ENCODE peak calls at places on chromosome 16, in four cellular contexts. J is RWPE1, B is heart right ventricle, C is gastrocnemius medialis. L is an unnamed sample.
A peak's percentile ranks its signal among the peaks of the same experiment; 100 is the strongest.

GRCh38 chr16:72787519-72788268 is 260.2 kb downstream of the ZFHX3 start:
- DNase-seq in C (peak; percentile 68), B (peak; percentile 35), J (peak; percentile 74), L (peak; percentile 59)

GRCh38 chr16:8962393-8963009 is 1.2 kb downstream of the USP7 start:
- DNase-seq in C (peak; percentile 19), J (peak; percentile 43), B (no peak), L (no peak)

GRCh38 chr16:87017388-87018012 is 299.7 kb downstream of the C16orf95 start:
- DNase-seq in C (no peak), J (peak; percentile 89), B (no peak), L (peak; percentile 77)

GRCh38 chr16:26614102-26614864 is 452.4 kb upstream of the C16orf82 start:
- DNase-seq in C (no peak), J (no peak), B (no peak), L (no peak)

GRCh38 chr16:81431554-81432353 is 12.9 kb upstream of the CMIP start:
- DNase-seq in B (no peak), C (peak; percentile 53), J (no peak), L (no peak)

GRCh38 chr16:380837-381787 is 666 bp downstream of the PGAP6 start:
- DNase-seq in B (no peak), C (no peak), J (no peak), L (no peak)

GRCh38 chr16:27980919-27981670 is 82.4 kb downstream of the GSG1L start:
- DNase-seq in J (no peak), C (no peak), B (no peak), L (no peak)

GRCh38 chr16:11576427-11577289 is 10.1 kb downstream of the LITAF start:
- DNase-seq in B (no peak), C (no peak), J (no peak), L (no peak)

GRCh38 chr16:75311383-75311938 is 60.0 kb upstream of the BCAR1 start:
- DNase-seq in B (no peak), J (no peak), C (no peak), L (no peak)

GRCh38 chr16:48497932-48498760 is 111.8 kb downstream of the N4BP1 start:
- DNase-seq in C (no peak), B (no peak), J (no peak), L (no peak)

GRCh38 chr16:74999208-74999682 is 421 bp downstream of the ZNRF1 start:
- DNase-seq in B (peak; percentile 23), J (peak; percentile 33), C (no peak), L (no peak)

GRCh38 chr16:62256406-62256805 is 220.2 kb upstream of the CDH8 start:
- DNase-seq in C (no peak), B (no peak), J (peak; percentile 45), L (no peak)

GRCh38 chr16:64738321-64738960 is 383.4 kb downstream of the CDH11 start:
- DNase-seq in J (peak; percentile 1), B (no peak), C (no peak), L (no peak)

GRCh38 chr16:4692460-4693295 is 684 bp upstream of the NUDT16L1 start:
- DNase-seq in C (no peak), J (no peak), B (no peak), L (no peak)

GRCh38 chr16:58411736-58412614 is 19.7 kb downstream of the GINS3 start:
- DNase-seq in C (no peak), J (no peak), B (no peak), L (no peak)

GRCh38 chr16:85878875-85879274 is 20.1 kb upstream of the IRF8 start:
- DNase-seq in B (no peak), C (no peak), J (peak; percentile 53), L (peak; percentile 26)

GRCh38 chr16:50625374-50625773 is 55.7 kb downstream of the SNX20 start:
- DNase-seq in J (no peak), B (no peak), C (no peak), L (no peak)

GRCh38 chr16:87926246-87927194 is 9.8 kb downstream of the CA5A start:
- DNase-seq in J (no peak), B (no peak), C (no peak), L (no peak)

GRCh38 chr16:3467920-3468319 is 24.4 kb downstream of the NAA60 start:
- DNase-seq in C (no peak), J (no peak), B (no peak), L (peak; percentile 31)

GRCh38 chr16:11152677-11153321 is 103.2 kb downstream of the SOCS1 start:
- DNase-seq in B (no peak), C (no peak), J (no peak), L (no peak)

GRCh38 chr16:12120331-12120981 is 143.9 kb downstream of the SNX29 start:
- DNase-seq in C (peak; percentile 18), J (no peak), B (peak; percentile 76), L (no peak)

GRCh38 chr16:74226361-74226979 is 70.1 kb upstream of the PSMD7 start:
- DNase-seq in C (no peak), B (no peak), J (peak; percentile 26), L (no peak)

GRCh38 chr16:20906225-20906870 is 5.8 kb downstream of the LYRM1 start:
- DNase-seq in J (peak; percentile 56), B (no peak), C (no peak), L (no peak)

GRCh38 chr16:55470533-55471371 is 8.2 kb upstream of the MMP2 start:
- DNase-seq in C (no peak), B (no peak), J (no peak), L (no peak)

GRCh38 chr16:1614226-1615102 is 2.3 kb downstream of the CRAMP1 start:
- DNase-seq in B (peak; percentile 22), J (peak; percentile 57), C (no peak), L (no peak)

GRCh38 chr16:66293207-66293735 is 73.2 kb upstream of the CDH5 start:
- DNase-seq in J (no peak), C (no peak), B (no peak), L (no peak)

GRCh38 chr16:62596101-62596500 is 559.9 kb upstream of the CDH8 start:
- DNase-seq in B (no peak), C (no peak), J (no peak), L (no peak)